ENCODE peak calls at places on chromosomes 1 and 21, in six cellular contexts. N is activated T-helper 1 cell treated with Interleukin-2 at 50 U/mL for 16 hours, K is HFF-Myc, Y is NCI-H2171, R is NCI-H2081, P is mesenteric fat pad. F is an unnamed sample.

GRCh38 chr1:3142751-3143150 is 73.7 kb downstream of the PRDM16 start:
- DNase-seq in P (no peak), K (no peak), Y (no peak), R (no peak), N (no peak), F (no peak)

GRCh38 chr1:98104285-98104684 is 183.5 kb upstream of the DPYD start:
- DNase-seq in N (no peak), R (peak), K (peak), Y (peak), P (no peak), F (no peak)

GRCh38 chr1:33424205-33424604 is 6.7 kb downstream of the PHC2 start:
- DNase-seq in R (peak), P (no peak), K (no peak), N (no peak), Y (no peak), F (no peak)

GRCh38 chr1:7378346-7379130 is 392.6 kb upstream of the VAMP3 start:
- DNase-seq in Y (no peak), P (peak), R (peak), N (no peak), K (no peak), F (peak)

GRCh38 chr1:9397984-9398526 is 105.4 kb downstream of the SPSB1 start:
- DNase-seq in Y (no peak), N (no peak), P (no peak), K (no peak), R (no peak), F (no peak)

GRCh38 chr1:229130028-229130668 is 140.8 kb upstream of the RAB4A start:
- DNase-seq in K (no peak), P (no peak), Y (no peak), R (no peak), N (no peak), F (no peak)

GRCh38 chr1:201648066-201648910 is 109.4 kb downstream of the NAV1 start:
- DNase-seq in K (no peak), Y (peak), N (no peak), P (no peak), R (peak), F (no peak)

GRCh38 chr1:52697795-52698674 is at the start of gene COA7:
- DNase-seq in R (peak), N (peak), K (no peak), Y (peak), P (peak), F (no peak)

GRCh38 chr1:80929868-80930508 is 870.7 kb upstream of the ADGRL2 start:
- DNase-seq in R (no peak), P (no peak), K (no peak), Y (no peak), N (no peak), F (no peak)

GRCh38 chr1:220176540-220176939 is 82.6 kb downstream of the IARS2 start:
- DNase-seq in P (no peak), K (no peak), N (no peak), R (no peak), Y (no peak), F (no peak)

GRCh38 chr1:22969224-22969829 is 3.3 kb downstream of the LACTBL1 start:
- DNase-seq in Y (peak), K (peak), P (no peak), N (no peak), R (peak), F (no peak)

GRCh38 chr1:38000529-38001453 is 4.5 kb downstream of the FHL3 start:
- DNase-seq in R (no peak), P (peak), Y (no peak), K (peak), N (no peak), F (peak)

GRCh38 chr1:153515504-153516394 is 20.0 kb downstream of the S100A6 start:
- DNase-seq in K (no peak), Y (peak), R (no peak), P (no peak), N (no peak), F (peak)

GRCh38 chr1:3817821-3818597 is 21.7 kb upstream of the LRRC47 start:
- DNase-seq in N (no peak), R (no peak), P (no peak), Y (no peak), K (no peak), F (no peak)

GRCh38 chr1:94039514-94039870 is 81.5 kb downstream of the ABCA4 start:
- DNase-seq in K (no peak), N (peak), P (no peak), R (peak), Y (no peak), F (no peak)

GRCh38 chr21:38170705-38171682 is 85.8 kb upstream of the KCNJ15 start:
- DNase-seq in P (no peak), N (no peak), K (no peak), R (no peak), Y (no peak), F (no peak)

GRCh38 chr1:60564856-60565445 is 491.4 kb upstream of the C1orf87 start:
- DNase-seq in P (no peak), K (no peak), R (no peak), N (no peak), Y (no peak), F (no peak)

GRCh38 chr1:216606047-216606637 is 117.1 kb downstream of the ESRRG start:
- DNase-seq in Y (no peak), R (peak), P (no peak), N (no peak), K (no peak), F (no peak)